ENCODE peak calls at places on chromosomes 5 and 9, in seven cellular contexts. M is ascending aorta; J is LNCaP clone FGC; A is cardiac fibroblast; B is psoas muscle; H is A673; N is Jurkat, Clone E6-1. Q is an unnamed sample.

GRCh38 chr9:347667-348292 is 133.1 kb downstream of the DOCK8 start:
- DNase-seq in M (no peak), J (peak), A (peak), B (no peak), H (peak), N (peak), Q (no peak)

GRCh38 chr5:220008-220407 is 1.9 kb downstream of the SDHA start:
- DNase-seq in M (no peak), J (no peak), A (no peak), B (no peak), H (no peak), N (no peak), Q (no peak)

GRCh38 chr5:134547579-134547978 is 22.1 kb downstream of the JADE2 start:
- DNase-seq in M (no peak), J (no peak), A (peak), B (peak), H (peak), N (no peak), Q (no peak)

GRCh38 chr9:130129425-130130061 is 42.7 kb upstream of the NCS1 start:
- DNase-seq in M (no peak), J (no peak), A (no peak), B (no peak), H (no peak), N (no peak), Q (no peak)

GRCh38 chr5:52725065-52725746 is 62.5 kb upstream of the ITGA1 start:
- DNase-seq in M (no peak), J (peak), A (peak), B (no peak), H (no peak), N (peak), Q (peak)

GRCh38 chr5:58046371-58046770 is 413.5 kb downstream of the PLK2 start:
- DNase-seq in M (no peak), J (no peak), A (no peak), B (no peak), H (no peak), N (no peak), Q (no peak)

GRCh38 chr5:58818515-58818914 is 235.6 kb downstream of the RAB3C start:
- DNase-seq in M (no peak), J (no peak), A (no peak), B (no peak), H (no peak), N (no peak), Q (no peak)

GRCh38 chr5:1652873-1653707 is 129.3 kb upstream of the LPCAT1 start:
- DNase-seq in M (no peak), J (no peak), A (peak), B (peak), H (peak), N (peak), Q (peak)

GRCh38 chr9:97848582-97849237 is 4.3 kb upstream of the FOXE1 start:
- DNase-seq in M (no peak), J (no peak), A (no peak), B (peak), H (no peak), N (no peak), Q (no peak)
- H3K4me3 ChIP-seq in M (no peak), J (no peak), A (peak), B (peak), H (no peak), N (no peak), Q (peak)

GRCh38 chr5:149408252-149409099 is 29.4 kb upstream of the IL17B start:
- DNase-seq in M (no peak), J (no peak), A (no peak), B (no peak), H (no peak), N (no peak), Q (no peak)
- H3K4me3 ChIP-seq in M (peak), J (no peak), A (peak), B (peak), H (no peak), N (no peak), Q (no peak)

GRCh38 chr9:128383791-128384190 is 12.6 kb downstream of the URM1 start:
- DNase-seq in M (no peak), J (no peak), A (no peak), B (no peak), H (no peak), N (no peak), Q (no peak)
- H3K4me3 ChIP-seq in M (no peak), J (no peak), A (no peak), B (no peak), H (no peak), N (no peak), Q (no peak)

GRCh38 chr9:70602364-70603019 is 188.0 kb upstream of the KLF9 start:
- DNase-seq in M (no peak), J (peak), A (peak), B (peak), H (peak), N (peak), Q (peak)
- H3K4me3 ChIP-seq in M (no peak), J (no peak), A (peak), B (peak), H (no peak), N (no peak), Q (no peak)

DNA sequence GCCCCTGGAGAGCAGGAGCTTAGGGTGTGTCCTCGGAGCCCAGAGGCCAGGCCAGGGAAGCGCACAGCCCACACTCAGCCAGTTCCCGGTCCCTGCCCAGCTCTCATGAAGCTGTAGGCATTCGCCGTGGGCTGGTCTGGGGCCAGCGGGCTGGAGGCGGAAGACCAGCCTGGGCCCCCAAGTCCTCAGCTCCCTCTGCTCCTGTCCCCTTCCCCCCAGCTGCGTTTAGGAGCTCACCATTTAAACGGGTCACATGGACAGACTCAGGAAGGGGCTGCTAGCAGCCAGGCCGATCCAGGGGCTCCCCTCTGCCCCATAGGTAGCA is 17.4 kb downstream of the DNLZ start:
- DNase-seq in M (no peak), J (no peak), A (no peak), B (no peak), H (no peak), N (no peak), Q (no peak)
- H3K4me3 ChIP-seq in M (peak), J (no peak), A (no peak), B (no peak), H (no peak), N (no peak), Q (no peak)